ENCODE peak calls at places on chromosomes 1 and 21, in five cellular contexts. One of them, this sample, is unnamed.

GRCh38 chr1:181344091-181344490 is 139.2 kb upstream of the CACNA1E start:
- DNase-seq in foreskin fibroblast: no peak
- DNase-seq in pancreas: no peak
- DNase-seq in B cell: no peak
- DNase-seq in right lobe of liver: no peak
- DNase-seq in this sample: no peak

GRCh38 chr1:247102381-247102780 is 1.8 kb downstream of the ZNF669 start:
- DNase-seq in foreskin fibroblast: peak
- DNase-seq in B cell: no peak
- DNase-seq in pancreas: no peak
- DNase-seq in right lobe of liver: no peak
- DNase-seq in this sample: no peak

GRCh38 chr1:244365821-244366220 is 85.9 kb downstream of the ADSS2 start:
- DNase-seq in right lobe of liver: no peak
- DNase-seq in pancreas: no peak
- DNase-seq in B cell: no peak
- DNase-seq in foreskin fibroblast: no peak
- DNase-seq in this sample: no peak

GRCh38 chr1:27593341-27594326 is 10.3 kb downstream of the AHDC1 start:
- DNase-seq in right lobe of liver: no peak
- DNase-seq in B cell: no peak
- DNase-seq in foreskin fibroblast: no peak
- DNase-seq in pancreas: no peak
- DNase-seq in this sample: no peak

GRCh38 chr21:46428286-46428685 is 30.4 kb upstream of the DIP2A start:
- DNase-seq in B cell: no peak
- DNase-seq in pancreas: no peak
- DNase-seq in right lobe of liver: peak
- DNase-seq in foreskin fibroblast: no peak
- DNase-seq in this sample: no peak

GRCh38 chr1:229717774-229718173 is 91.7 kb downstream of the URB2 start:
- DNase-seq in right lobe of liver: no peak
- DNase-seq in B cell: no peak
- DNase-seq in foreskin fibroblast: no peak
- DNase-seq in pancreas: no peak
- DNase-seq in this sample: no peak

GRCh38 chr21:44972821-44973220 is 33.0 kb downstream of the SLX9 start:
- DNase-seq in B cell: no peak
- DNase-seq in pancreas: peak
- DNase-seq in right lobe of liver: no peak
- DNase-seq in foreskin fibroblast: peak
- DNase-seq in this sample: no peak

GRCh38 chr1:245605480-245606156 is 450.8 kb downstream of the KIF26B start:
- DNase-seq in foreskin fibroblast: peak
- DNase-seq in right lobe of liver: no peak
- DNase-seq in pancreas: no peak
- DNase-seq in B cell: no peak
- DNase-seq in this sample: no peak

GRCh38 chr1:245788886-245789285 is 634.1 kb downstream of the KIF26B start:
- DNase-seq in foreskin fibroblast: no peak
- DNase-seq in B cell: no peak
- DNase-seq in right lobe of liver: no peak
- DNase-seq in pancreas: no peak
- DNase-seq in this sample: no peak

GRCh38 chr1:226882631-226883409 is 12.4 kb downstream of the PSEN2 start:
- DNase-seq in B cell: peak
- DNase-seq in right lobe of liver: no peak
- DNase-seq in pancreas: no peak
- DNase-seq in foreskin fibroblast: peak
- DNase-seq in this sample: no peak

GRCh38 chr1:230270940-230271325 is 155.2 kb downstream of the PGBD5 start:
- DNase-seq in foreskin fibroblast: no peak
- DNase-seq in right lobe of liver: no peak
- DNase-seq in pancreas: no peak
- DNase-seq in B cell: peak
- DNase-seq in this sample: no peak

GRCh38 chr21:40146201-40146890 is 279.1 kb downstream of the PCP4 start:
- DNase-seq in foreskin fibroblast: no peak
- DNase-seq in right lobe of liver: no peak
- DNase-seq in B cell: no peak
- DNase-seq in pancreas: no peak
- DNase-seq in this sample: no peak

GRCh38 chr1:28244549-28245251 is 8.8 kb downstream of the ATP5IF1 start:
- DNase-seq in foreskin fibroblast: no peak
- DNase-seq in pancreas: no peak
- DNase-seq in right lobe of liver: no peak
- DNase-seq in B cell: no peak
- DNase-seq in this sample: no peak

GRCh38 chr21:16081304-16081703 is 351.5 kb downstream of the USP25 start:
- DNase-seq in right lobe of liver: no peak
- DNase-seq in foreskin fibroblast: no peak
- DNase-seq in pancreas: no peak
- DNase-seq in B cell: no peak
- DNase-seq in this sample: no peak

GRCh38 chr1:36258960-36259344 is 34.7 kb downstream of the THRAP3 start:
- DNase-seq in B cell: no peak
- DNase-seq in right lobe of liver: no peak
- DNase-seq in pancreas: no peak
- DNase-seq in foreskin fibroblast: no peak
- DNase-seq in this sample: no peak

GRCh38 chr1:150392627-150393026 is 28.7 kb downstream of the RPRD2 start:
- DNase-seq in right lobe of liver: no peak
- DNase-seq in B cell: no peak
- DNase-seq in foreskin fibroblast: no peak
- DNase-seq in pancreas: no peak
- DNase-seq in this sample: no peak

GRCh38 chr1:204565617-204566582 is 49.7 kb downstream of the MDM4 start:
- DNase-seq in right lobe of liver: no peak
- DNase-seq in pancreas: no peak
- DNase-seq in B cell: peak
- DNase-seq in foreskin fibroblast: peak
- DNase-seq in this sample: peak

GRCh38 chr1:166980818-166981217 is 5.5 kb upstream of the ILDR2 start:
- DNase-seq in pancreas: no peak
- DNase-seq in B cell: no peak
- DNase-seq in foreskin fibroblast: peak
- DNase-seq in right lobe of liver: no peak
- DNase-seq in this sample: no peak

GRCh38 chr1:39829791-39830533 is 41.3 kb upstream of the BMP8B start:
- DNase-seq in B cell: no peak
- DNase-seq in foreskin fibroblast: peak
- DNase-seq in pancreas: no peak
- DNase-seq in right lobe of liver: no peak
- DNase-seq in this sample: no peak

GRCh38 chr1:232192781-232193450 is 437.0 kb downstream of the SIPA1L2 start:
- DNase-seq in B cell: no peak
- DNase-seq in pancreas: no peak
- DNase-seq in foreskin fibroblast: peak
- DNase-seq in right lobe of liver: no peak
- DNase-seq in this sample: no peak

GRCh38 chr1:196034080-196034706 is 574.0 kb downstream of the KCNT2 start:
- DNase-seq in pancreas: no peak
- DNase-seq in B cell: no peak
- DNase-seq in right lobe of liver: no peak
- DNase-seq in foreskin fibroblast: peak
- DNase-seq in this sample: no peak

GRCh38 chr1:181222972-181223371 is 134.5 kb downstream of the IER5 start:
- DNase-seq in foreskin fibroblast: no peak
- DNase-seq in pancreas: no peak
- DNase-seq in right lobe of liver: no peak
- DNase-seq in B cell: no peak
- DNase-seq in this sample: no peak

GRCh38 chr1:240843798-240844197 is 231.8 kb upstream of the GREM2 start:
- DNase-seq in right lobe of liver: no peak
- DNase-seq in foreskin fibroblast: no peak
- DNase-seq in B cell: no peak
- DNase-seq in pancreas: no peak
- DNase-seq in this sample: no peak

GRCh38 chr1:58773406-58773840 is 10.4 kb downstream of the JUN start:
- DNase-seq in right lobe of liver: peak
- DNase-seq in foreskin fibroblast: peak
- DNase-seq in B cell: peak
- DNase-seq in pancreas: peak
- DNase-seq in this sample: peak

GRCh38 chr21:35231115-35231514 is 182.0 kb upstream of the RUNX1 start:
- DNase-seq in B cell: no peak
- DNase-seq in foreskin fibroblast: no peak
- DNase-seq in right lobe of liver: no peak
- DNase-seq in pancreas: no peak
- DNase-seq in this sample: no peak

GRCh38 chr21:21612446-21612845 is 614.2 kb downstream of the NCAM2 start:
- DNase-seq in foreskin fibroblast: peak
- DNase-seq in right lobe of liver: no peak
- DNase-seq in B cell: no peak
- DNase-seq in pancreas: no peak
- DNase-seq in this sample: no peak

GRCh38 chr1:200668514-200669313 is 993 bp downstream of the DDX59 start:
- DNase-seq in B cell: no peak
- DNase-seq in pancreas: no peak
- DNase-seq in foreskin fibroblast: peak
- DNase-seq in right lobe of liver: no peak
- DNase-seq in this sample: no peak

GRCh38 chr1:151290709-151291303 is 8.7 kb downstream of the ZNF687 start:
- DNase-seq in foreskin fibroblast: peak
- DNase-seq in right lobe of liver: no peak
- DNase-seq in B cell: no peak
- DNase-seq in pancreas: no peak
- DNase-seq in this sample: no peak

GRCh38 chr1:175000697-175001187 is 995 bp downstream of the CACYBP start:
- DNase-seq in pancreas: no peak
- DNase-seq in right lobe of liver: no peak
- DNase-seq in foreskin fibroblast: peak
- DNase-seq in B cell: no peak
- DNase-seq in this sample: no peak

GRCh38 chr1:165816801-165817497 is 10.5 kb upstream of the UCK2 start:
- DNase-seq in right lobe of liver: no peak
- DNase-seq in foreskin fibroblast: peak
- DNase-seq in pancreas: no peak
- DNase-seq in B cell: no peak
- DNase-seq in this sample: no peak

GRCh38 chr1:157505481-157506272 is 46.6 kb downstream of the FCRL5 start:
- DNase-seq in right lobe of liver: no peak
- DNase-seq in pancreas: peak
- DNase-seq in foreskin fibroblast: peak
- DNase-seq in B cell: peak
- DNase-seq in this sample: peak
- TF ChIP-seq CTCF in right lobe of liver: peak
- TF ChIP-seq CTCF in pancreas: peak
- TF ChIP-seq CTCF in foreskin fibroblast: peak
- TF ChIP-seq CTCF in B cell: peak
- TF ChIP-seq CTCF in this sample: peak

GRCh38 chr21:28338906-28339305 is 653.8 kb downstream of the LTN1 start:
- DNase-seq in pancreas: no peak
- DNase-seq in B cell: no peak
- DNase-seq in right lobe of liver: no peak
- DNase-seq in foreskin fibroblast: no peak
- DNase-seq in this sample: no peak

GRCh38 chr21:28334407-28334806 is 658.3 kb downstream of the LTN1 start:
- DNase-seq in foreskin fibroblast: no peak
- DNase-seq in right lobe of liver: no peak
- DNase-seq in pancreas: no peak
- DNase-seq in B cell: no peak
- DNase-seq in this sample: no peak

GRCh38 chr21:28333455-28334108 is 659.1 kb downstream of the LTN1 start:
- DNase-seq in B cell: no peak
- DNase-seq in right lobe of liver: no peak
- DNase-seq in foreskin fibroblast: peak
- DNase-seq in pancreas: no peak
- DNase-seq in this sample: no peak

GRCh38 chr21:28337319-28337718 is 655.4 kb downstream of the LTN1 start:
- DNase-seq in foreskin fibroblast: peak
- DNase-seq in right lobe of liver: no peak
- DNase-seq in pancreas: no peak
- DNase-seq in B cell: no peak
- DNase-seq in this sample: no peak

GRCh38 chr21:28336299-28336698 is 656.4 kb downstream of the LTN1 start:
- DNase-seq in B cell: no peak
- DNase-seq in right lobe of liver: no peak
- DNase-seq in pancreas: no peak
- DNase-seq in foreskin fibroblast: peak
- DNase-seq in this sample: no peak
- TF ChIP-seq CTCF in B cell: no peak
- TF ChIP-seq CTCF in right lobe of liver: peak
- TF ChIP-seq CTCF in pancreas: peak
- TF ChIP-seq CTCF in foreskin fibroblast: peak
- TF ChIP-seq CTCF in this sample: peak

GRCh38 chr1:116393792-116394191 is 20.7 kb downstream of the ATP1A1 start:
- DNase-seq in foreskin fibroblast: no peak
- DNase-seq in B cell: no peak
- DNase-seq in pancreas: no peak
- DNase-seq in right lobe of liver: no peak
- DNase-seq in this sample: no peak

GRCh38 chr1:116397728-116398127 is 24.7 kb downstream of the ATP1A1 start:
- DNase-seq in right lobe of liver: no peak
- DNase-seq in B cell: no peak
- DNase-seq in pancreas: no peak
- DNase-seq in foreskin fibroblast: no peak
- DNase-seq in this sample: no peak

GRCh38 chr1:116394270-116394669 is 21.2 kb downstream of the ATP1A1 start:
- DNase-seq in foreskin fibroblast: no peak
- DNase-seq in pancreas: no peak
- DNase-seq in right lobe of liver: no peak
- DNase-seq in B cell: no peak
- DNase-seq in this sample: no peak

GRCh38 chr1:116393015-116393414 is 20.0 kb downstream of the ATP1A1 start:
- DNase-seq in foreskin fibroblast: no peak
- DNase-seq in pancreas: no peak
- DNase-seq in right lobe of liver: no peak
- DNase-seq in B cell: no peak
- DNase-seq in this sample: no peak

GRCh38 chr1:116396769-116397168 is 23.7 kb downstream of the ATP1A1 start:
- DNase-seq in foreskin fibroblast: no peak
- DNase-seq in right lobe of liver: no peak
- DNase-seq in B cell: no peak
- DNase-seq in pancreas: no peak
- DNase-seq in this sample: no peak
- TF ChIP-seq CTCF in foreskin fibroblast: no peak
- TF ChIP-seq CTCF in right lobe of liver: no peak
- TF ChIP-seq CTCF in B cell: no peak
- TF ChIP-seq CTCF in pancreas: no peak
- TF ChIP-seq CTCF in this sample: no peak

GRCh38 chr1:86865973-86866637 is 47.8 kb downstream of the SELENOF start:
- DNase-seq in B cell: peak
- DNase-seq in right lobe of liver: no peak
- DNase-seq in foreskin fibroblast: no peak
- DNase-seq in pancreas: no peak
- DNase-seq in this sample: no peak

GRCh38 chr1:86871001-86871400 is 42.9 kb downstream of the SELENOF start:
- DNase-seq in pancreas: no peak
- DNase-seq in foreskin fibroblast: no peak
- DNase-seq in right lobe of liver: no peak
- DNase-seq in B cell: no peak
- DNase-seq in this sample: no peak

GRCh38 chr1:86861424-86861823 is 52.5 kb downstream of the SELENOF start:
- DNase-seq in foreskin fibroblast: no peak
- DNase-seq in B cell: no peak
- DNase-seq in right lobe of liver: no peak
- DNase-seq in pancreas: no peak
- DNase-seq in this sample: no peak

GRCh38 chr1:86868477-86868876 is 45.4 kb downstream of the SELENOF start:
- DNase-seq in B cell: no peak
- DNase-seq in pancreas: no peak
- DNase-seq in right lobe of liver: no peak
- DNase-seq in foreskin fibroblast: no peak
- DNase-seq in this sample: no peak

GRCh38 chr1:86866665-86867064 is 47.3 kb downstream of the SELENOF start:
- DNase-seq in pancreas: no peak
- DNase-seq in foreskin fibroblast: peak
- DNase-seq in B cell: no peak
- DNase-seq in right lobe of liver: no peak
- DNase-seq in this sample: no peak
- TF ChIP-seq CTCF in pancreas: no peak
- TF ChIP-seq CTCF in foreskin fibroblast: no peak
- TF ChIP-seq CTCF in B cell: no peak
- TF ChIP-seq CTCF in right lobe of liver: no peak
- TF ChIP-seq CTCF in this sample: no peak

This sample was measured in endothelial cell.